ENCODE peak calls at places on chromosomes 12 and 14, in six cellular contexts. Z is esophagus squamous epithelium, G is fibroblast of the aortic adventitia, J is GM03348, P is nephron progenitor cell, K is cardiac muscle cell. O is an unnamed sample.

GRCh38 chr12:77687346-77687745 is 143.3 kb upstream of the NAV3 start:
- DNase-seq in Z (no peak), G (peak), J (no peak), P (no peak), K (no peak), O (no peak)

GRCh38 chr14:80304125-80304766 is 92.9 kb upstream of the DIO2 start:
- DNase-seq in Z (no peak), G (peak), J (peak), P (no peak), K (no peak), O (no peak)

GRCh38 chr12:90842477-90842876 is 112.5 kb downstream of the CCER1 start:
- DNase-seq in Z (no peak), G (no peak), J (no peak), P (no peak), K (no peak), O (no peak)

GRCh38 chr14:23580948-23581281 is 2.3 kb upstream of the JPH4 start:
- DNase-seq in Z (no peak), G (no peak), J (no peak), P (no peak), K (no peak), O (no peak)

GRCh38 chr12:98446060-98446459 is 69.3 kb upstream of the TMPO start:
- DNase-seq in Z (no peak), G (no peak), J (no peak), P (no peak), K (no peak), O (no peak)

GRCh38 chr12:106274575-106275081 is 26.8 kb upstream of the CKAP4 start:
- DNase-seq in Z (no peak), G (peak), J (no peak), P (no peak), K (no peak), O (no peak)

GRCh38 chr12:5503774-5504173 is 71.9 kb downstream of the NTF3 start:
- DNase-seq in Z (no peak), G (no peak), J (no peak), P (no peak), K (no peak), O (no peak)

GRCh38 chr14:94058128-94058673 is 22.8 kb downstream of the DDX24 start:
- DNase-seq in Z (no peak), G (no peak), J (no peak), P (no peak), K (no peak), O (no peak)

GRCh38 chr14:20836668-20837338 is 34.2 kb upstream of the RNASE1 start:
- DNase-seq in Z (no peak), G (peak), J (peak), P (no peak), K (peak), O (peak)

GRCh38 chr12:54262403-54262925 is 17.5 kb downstream of the CBX5 start:
- DNase-seq in Z (no peak), G (peak), J (peak), P (peak), K (peak), O (no peak)

GRCh38 chr12:113097716-113098427 is 37.7 kb downstream of the RASAL1 start:
- DNase-seq in Z (no peak), G (peak), J (no peak), P (peak), K (peak), O (no peak)

GRCh38 chr14:69631509-69631908 is 20.1 kb downstream of the SUSD6 start:
- DNase-seq in Z (no peak), G (no peak), J (no peak), P (no peak), K (no peak), O (no peak)

GRCh38 chr12:105522166-105522825 is 191.8 kb downstream of the C12orf75 start:
- DNase-seq in Z (no peak), G (peak), J (peak), P (no peak), K (no peak), O (no peak)

GRCh38 chr12:91603060-91603459 is 420.4 kb upstream of the DCN start:
- DNase-seq in Z (no peak), G (peak), J (no peak), P (no peak), K (no peak), O (no peak)

GRCh38 chr12:24256636-24257150 is 307.2 kb upstream of the SOX5 start:
- DNase-seq in Z (no peak), G (no peak), J (no peak), P (no peak), K (no peak), O (no peak)

GRCh38 chr12:47158792-47159191 is 79.0 kb upstream of the AMIGO2 start:
- DNase-seq in Z (no peak), G (peak), J (no peak), P (no peak), K (no peak), O (no peak)

GRCh38 chr12:49951411-49952105 is 1.0 kb downstream of the AQP2 start:
- DNase-seq in Z (no peak), G (no peak), J (no peak), P (no peak), K (no peak), O (no peak)

GRCh38 chr14:37062191-37062803 is 110.1 kb downstream of the SLC25A21 start:
- DNase-seq in Z (no peak), G (no peak), J (no peak), P (no peak), K (no peak), O (no peak)

GRCh38 chr14:98498019-98498885 is 773.7 kb downstream of the BCL11B start:
- DNase-seq in Z (no peak), G (no peak), J (no peak), P (no peak), K (no peak), O (no peak)

GRCh38 chr14:53156238-53156637 is 3.1 kb upstream of the DDHD1 start:
- DNase-seq in Z (no peak), G (no peak), J (no peak), P (no peak), K (no peak), O (no peak)

GRCh38 chr12:26118356-26118755 is 6.5 kb downstream of the BHLHE41 start:
- DNase-seq in Z (no peak), G (no peak), J (no peak), P (no peak), K (no peak), O (no peak)

GRCh38 chr14:94918896-94919295 is 149.0 kb upstream of the GSC start:
- DNase-seq in Z (no peak), G (no peak), J (no peak), P (no peak), K (no peak), O (no peak)

GRCh38 chr14:32593290-32593942 is 264.3 kb downstream of the AKAP6 start:
- DNase-seq in Z (no peak), G (peak), J (peak), P (no peak), K (no peak), O (no peak)

GRCh38 chr14:91058017-91058675 is 2.3 kb downstream of the RPS6KA5 start:
- DNase-seq in Z (no peak), G (no peak), J (no peak), P (no peak), K (no peak), O (no peak)

GRCh38 chr14:88323520-88324199 is 591 bp upstream of the KCNK10 start:
- DNase-seq in Z (no peak), G (no peak), J (peak), P (peak), K (peak), O (peak)

GRCh38 chr14:72710212-72710611 is 183.7 kb downstream of the DPF3 start:
- DNase-seq in Z (no peak), G (peak), J (peak), P (no peak), K (no peak), O (no peak)

GRCh38 chr14:31465113-31465512 is 7.8 kb upstream of the DTD2 start:
- DNase-seq in Z (no peak), G (peak), J (peak), P (no peak), K (no peak), O (no peak)

GRCh38 chr12:129762436-129762835 is 141.4 kb downstream of the TMEM132D start:
- DNase-seq in Z (no peak), G (no peak), J (no peak), P (no peak), K (no peak), O (no peak)

O was measured in HEK293T.